ENCODE peak calls at places on chromosomes 7 and 10, in six cellular contexts. One of them, this sample, is unnamed.

GRCh38 chr7:8365499-8366110 is 67.8 kb upstream of the NXPH1 start:
- DNase-seq in stomach: no peak
- DNase-seq in ovary: no peak
- DNase-seq in A549: peak
- DNase-seq in transverse colon: no peak
- DNase-seq in tibial nerve: no peak
- DNase-seq in this sample: no peak

GRCh38 chr10:92688927-92689662 is 660 bp upstream of the HHEX start:
- DNase-seq in stomach: peak
- DNase-seq in ovary: peak
- DNase-seq in A549: peak
- DNase-seq in transverse colon: peak
- DNase-seq in tibial nerve: no peak
- DNase-seq in this sample: peak

GRCh38 chr10:71727429-71728217 is 8.0 kb upstream of the C10orf105 start:
- DNase-seq in stomach: peak
- DNase-seq in ovary: peak
- DNase-seq in A549: peak
- DNase-seq in transverse colon: peak
- DNase-seq in tibial nerve: peak
- DNase-seq in this sample: peak

GRCh38 chr10:30000802-30001571 is 58.4 kb downstream of the JCAD start:
- DNase-seq in stomach: no peak
- DNase-seq in ovary: no peak
- DNase-seq in A549: no peak
- DNase-seq in transverse colon: peak
- DNase-seq in tibial nerve: no peak
- DNase-seq in this sample: no peak

GRCh38 chr10:84521468-84521867 is 193.1 kb downstream of the CCSER2 start:
- DNase-seq in stomach: no peak
- DNase-seq in ovary: no peak
- DNase-seq in A549: no peak
- DNase-seq in transverse colon: no peak
- DNase-seq in tibial nerve: no peak
- DNase-seq in this sample: no peak

GRCh38 chr10:124521429-124521871 is 59.8 kb downstream of the LHPP start:
- DNase-seq in stomach: no peak
- DNase-seq in ovary: no peak
- DNase-seq in A549: no peak
- DNase-seq in transverse colon: no peak
- DNase-seq in tibial nerve: no peak
- DNase-seq in this sample: no peak

GRCh38 chr10:44316187-44316921 is 68.5 kb downstream of the CXCL12 start:
- DNase-seq in stomach: no peak
- DNase-seq in ovary: no peak
- DNase-seq in A549: peak
- DNase-seq in transverse colon: no peak
- DNase-seq in tibial nerve: no peak
- DNase-seq in this sample: no peak

GRCh38 chr10:102675151-102675886 is 31.0 kb downstream of the TRIM8 start:
- DNase-seq in stomach: no peak
- DNase-seq in ovary: peak
- DNase-seq in A549: no peak
- DNase-seq in transverse colon: no peak
- DNase-seq in tibial nerve: no peak
- DNase-seq in this sample: no peak

GRCh38 chr7:101814081-101814995 is 3.1 kb upstream of the CUX1 start:
- DNase-seq in stomach: peak
- DNase-seq in ovary: peak
- DNase-seq in A549: peak
- DNase-seq in transverse colon: peak
- DNase-seq in tibial nerve: peak
- DNase-seq in this sample: peak

GRCh38 chr7:28588606-28589005 is 176.3 kb downstream of the CREB5 start:
- DNase-seq in stomach: no peak
- DNase-seq in ovary: no peak
- DNase-seq in A549: no peak
- DNase-seq in transverse colon: no peak
- DNase-seq in tibial nerve: no peak
- DNase-seq in this sample: no peak

GRCh38 chr7:8362723-8363369 is 70.6 kb upstream of the NXPH1 start:
- DNase-seq in stomach: no peak
- DNase-seq in ovary: no peak
- DNase-seq in A549: no peak
- DNase-seq in transverse colon: no peak
- DNase-seq in tibial nerve: no peak
- DNase-seq in this sample: no peak

GRCh38 chr10:108783897-108784296 is 1139.4 kb downstream of the XPNPEP1 start:
- DNase-seq in stomach: peak
- DNase-seq in ovary: no peak
- DNase-seq in A549: peak
- DNase-seq in transverse colon: no peak
- DNase-seq in tibial nerve: no peak
- DNase-seq in this sample: no peak

GRCh38 chr10:128062331-128062730 is 63.9 kb downstream of the MKI67 start:
- DNase-seq in stomach: no peak
- DNase-seq in ovary: no peak
- DNase-seq in A549: no peak
- DNase-seq in transverse colon: no peak
- DNase-seq in tibial nerve: peak
- DNase-seq in this sample: peak

GRCh38 chr10:113221756-113222168 is 271.7 kb downstream of the TCF7L2 start:
- DNase-seq in stomach: no peak
- DNase-seq in ovary: no peak
- DNase-seq in A549: peak
- DNase-seq in transverse colon: no peak
- DNase-seq in tibial nerve: no peak
- DNase-seq in this sample: no peak

GRCh38 chr10:3333426-3333825 is 160.8 kb upstream of the PITRM1 start:
- DNase-seq in stomach: no peak
- DNase-seq in ovary: no peak
- DNase-seq in A549: no peak
- DNase-seq in transverse colon: no peak
- DNase-seq in tibial nerve: no peak
- DNase-seq in this sample: no peak

GRCh38 chr10:3789621-3790020 is 4.6 kb upstream of the KLF6 start:
- DNase-seq in stomach: no peak
- DNase-seq in ovary: no peak
- DNase-seq in A549: no peak
- DNase-seq in transverse colon: no peak
- DNase-seq in tibial nerve: no peak
- DNase-seq in this sample: no peak

GRCh38 chr10:126016884-126017283 is 120.5 kb downstream of the FANK1 start:
- DNase-seq in stomach: no peak
- DNase-seq in ovary: no peak
- DNase-seq in A549: no peak
- DNase-seq in transverse colon: no peak
- DNase-seq in tibial nerve: no peak
- DNase-seq in this sample: no peak
- H3K4me3 ChIP-seq in stomach: no peak
- H3K4me3 ChIP-seq in ovary: no peak
- H3K4me3 ChIP-seq in A549: no peak
- H3K4me3 ChIP-seq in transverse colon: no peak
- H3K4me3 ChIP-seq in tibial nerve: no peak
- H3K4me3 ChIP-seq in this sample: no peak

DNA sequence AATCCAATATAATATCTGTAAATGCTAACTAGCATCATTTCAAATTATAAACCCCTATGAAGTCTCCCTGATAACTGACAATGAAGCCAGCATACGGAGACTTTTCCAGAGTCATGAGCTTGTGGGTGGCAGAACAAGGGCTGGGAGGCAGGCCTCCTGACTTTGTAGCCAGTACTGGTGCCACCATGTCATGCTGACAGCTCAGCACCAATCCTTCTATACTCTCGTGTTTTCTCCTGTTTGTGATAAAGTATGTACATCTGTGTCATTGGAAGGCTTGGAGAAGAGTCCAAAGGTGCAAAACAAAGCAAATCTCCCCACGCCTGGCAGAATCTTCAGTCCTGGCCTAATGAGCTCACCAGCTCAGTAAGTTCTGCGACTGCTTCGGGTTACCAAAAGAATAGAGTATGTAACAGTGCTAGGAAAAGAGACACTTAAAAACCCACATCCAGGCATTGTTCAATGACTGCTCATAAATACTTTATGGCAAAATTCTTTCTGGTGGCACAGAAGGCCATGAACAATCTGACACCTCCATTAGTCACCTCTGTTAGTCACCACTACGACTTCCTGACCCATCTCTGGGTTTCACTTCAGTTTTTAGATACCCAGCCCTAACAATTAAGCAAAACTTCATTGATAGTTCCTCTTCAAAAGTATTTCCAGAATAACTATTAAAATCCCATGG is 24.5 kb downstream of the STEAP1 start:
- DNase-seq in stomach: no peak
- DNase-seq in ovary: no peak
- DNase-seq in A549: peak
- DNase-seq in transverse colon: no peak
- DNase-seq in tibial nerve: no peak
- DNase-seq in this sample: no peak
- TF ChIP-seq EP300 in stomach: no peak
- TF ChIP-seq EP300 in ovary: no peak
- TF ChIP-seq EP300 in A549: no peak
- TF ChIP-seq EP300 in transverse colon: no peak
- TF ChIP-seq EP300 in tibial nerve: no peak
- TF ChIP-seq EP300 in this sample: no peak

DNA sequence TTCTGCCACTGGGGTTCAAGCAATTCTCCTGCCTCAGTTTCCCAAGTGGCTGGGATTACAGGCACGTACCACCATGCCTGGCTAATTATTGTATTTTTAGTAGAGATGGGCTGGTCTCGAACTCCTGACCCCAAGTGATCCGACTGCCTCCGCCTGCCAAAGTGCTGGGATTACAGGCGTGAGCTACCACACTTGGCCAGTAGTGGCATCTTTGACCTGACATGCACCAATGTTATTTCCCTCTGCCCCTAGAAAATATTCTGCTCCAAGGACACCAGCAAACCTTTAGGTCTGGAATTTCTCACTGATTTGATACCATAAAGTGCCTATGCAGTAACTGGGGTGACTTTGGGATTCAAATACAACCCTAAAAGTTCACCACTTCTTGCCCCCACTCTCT is 179.4 kb downstream of the ARID5B start:
- DNase-seq in stomach: no peak
- DNase-seq in ovary: no peak
- DNase-seq in A549: no peak
- DNase-seq in transverse colon: no peak
- DNase-seq in tibial nerve: no peak
- DNase-seq in this sample: no peak
- TF ChIP-seq POLR2A in stomach: no peak
- TF ChIP-seq POLR2A in ovary: no peak
- TF ChIP-seq POLR2A in A549: no peak
- TF ChIP-seq POLR2A in transverse colon: no peak
- TF ChIP-seq POLR2A in tibial nerve: no peak
- TF ChIP-seq POLR2A in this sample: no peak

DNA sequence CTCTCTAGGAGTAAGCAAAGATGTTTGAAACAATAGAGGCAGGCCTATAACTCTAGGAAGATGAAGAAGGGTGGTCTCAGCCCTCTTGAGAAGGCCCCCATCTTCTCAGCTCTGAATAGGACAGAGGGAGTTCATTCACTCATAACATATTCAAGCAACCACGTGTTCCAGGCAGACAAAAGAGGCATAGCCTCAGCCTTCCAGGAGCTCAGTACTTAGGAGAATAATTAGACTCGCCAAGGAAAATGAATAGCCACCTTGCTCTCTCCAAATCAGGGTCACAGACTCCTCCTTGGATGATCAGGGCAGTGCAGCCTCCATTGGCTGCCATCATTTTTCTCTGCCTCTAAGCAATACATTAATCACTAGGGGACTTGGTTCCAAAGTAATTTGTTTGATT is 47.3 kb upstream of the HNRNPH3 start:
- DNase-seq in stomach: no peak
- DNase-seq in ovary: no peak
- DNase-seq in A549: no peak
- DNase-seq in transverse colon: no peak
- DNase-seq in tibial nerve: no peak
- DNase-seq in this sample: no peak
- H3K4me3 ChIP-seq in stomach: no peak
- H3K4me3 ChIP-seq in ovary: no peak
- H3K4me3 ChIP-seq in A549: no peak
- H3K4me3 ChIP-seq in transverse colon: no peak
- H3K4me3 ChIP-seq in tibial nerve: no peak
- H3K4me3 ChIP-seq in this sample: no peak

GRCh38 chr10:1187855-1188555 is 131.8 kb downstream of the WDR37 start:
- DNase-seq in stomach: no peak
- DNase-seq in ovary: no peak
- DNase-seq in A549: no peak
- DNase-seq in transverse colon: no peak
- DNase-seq in tibial nerve: no peak
- DNase-seq in this sample: peak
- TF ChIP-seq EP300 in stomach: no peak
- TF ChIP-seq EP300 in ovary: no peak
- TF ChIP-seq EP300 in A549: no peak
- TF ChIP-seq EP300 in transverse colon: no peak
- TF ChIP-seq EP300 in tibial nerve: peak
- TF ChIP-seq EP300 in this sample: no peak

This sample was measured in suprapubic skin.